ENCODE peak calls at places on chromosomes 12 and 14, in five cellular contexts. B is activated T-cell treated with anti-CD3 and anti-CD28 coated beads, Interleukin-2, amount 50 U/mL, for 72 hours; E is kidney tubule cell; P is stimulated activated CD8-positive, alpha-beta memory T cell treated with anti-CD3 and anti-CD28 coated beads, Interleukin-12 subunit alpha, Interleukin-12 subunit beta, amount 100 ng/mL, for 4 hours; K is foreskin melanocyte. N is an unnamed sample.

GRCh38 chr12:80551897-80552296 is 107.9 kb downstream of the PTPRQ start:
- DNase-seq in B (no peak), E (peak), P (no peak), K (peak), N (no peak)

GRCh38 chr12:100963381-100963780 is 168.8 kb downstream of the ANO4 start:
- DNase-seq in B (no peak), E (no peak), P (no peak), K (no peak), N (no peak)

GRCh38 chr12:16606936-16607335 is 974 bp upstream of the LMO3 start:
- DNase-seq in B (no peak), E (no peak), P (no peak), K (no peak), N (no peak)

GRCh38 chr12:109734219-109735000 is 20.8 kb downstream of the FAM222A start:
- DNase-seq in B (no peak), E (peak), P (no peak), K (no peak), N (no peak)

GRCh38 chr12:64088431-64089349 is 133.4 kb downstream of the KICS2 start:
- DNase-seq in B (no peak), E (peak), P (no peak), K (peak), N (no peak)

GRCh38 chr14:56501909-56502530 is 77.6 kb upstream of the TMEM260 start:
- DNase-seq in B (no peak), E (no peak), P (no peak), K (no peak), N (no peak)

GRCh38 chr12:123071401-123072304 is 79.2 kb downstream of the PITPNM2 start:
- DNase-seq in B (no peak), E (no peak), P (no peak), K (no peak), N (no peak)

GRCh38 chr12:115194857-115195256 is 510.9 kb upstream of the TBX3 start:
- DNase-seq in B (no peak), E (no peak), P (no peak), K (no peak), N (no peak)

GRCh38 chr12:13564266-13564810 is 367.8 kb downstream of the EMP1 start:
- DNase-seq in B (no peak), E (no peak), P (no peak), K (no peak), N (no peak)

GRCh38 chr14:73374218-73374617 is 84.1 kb downstream of the NUMB start:
- DNase-seq in B (no peak), E (no peak), P (no peak), K (no peak), N (no peak)

GRCh38 chr12:96360550-96360949 is 39.7 kb downstream of the CDK17 start:
- DNase-seq in B (no peak), E (no peak), P (no peak), K (no peak), N (no peak)

GRCh38 chr14:81536125-81536771 is 2.6 kb upstream of the SEL1L start:
- DNase-seq in B (no peak), E (no peak), P (no peak), K (no peak), N (no peak)

GRCh38 chr14:50756300-50756699 is 74.7 kb downstream of the NIN start:
- DNase-seq in B (no peak), E (no peak), P (no peak), K (no peak), N (no peak)

GRCh38 chr12:47080725-47081502 is 1.2 kb upstream of the AMIGO2 start:
- DNase-seq in B (peak), E (peak), P (peak), K (no peak), N (peak)

N was measured in activated T-helper 9 cell treated with anti-CD3 and anti-CD28 coated beads, Interleukin-2, amount 50 U/mL, for 16 hours.